ENCODE peak calls at places on chromosomes 2 and 18, in seven cellular contexts. One of them, this sample, is unnamed.

GRCh38 chr2:19219060-19219459 is 139.4 kb downstream of the OSR1 start:
- DNase-seq in uterus: no peak
- DNase-seq in A549: no peak
- DNase-seq in right lobe of liver: no peak
- DNase-seq in body of pancreas: no peak
- DNase-seq in esophagus squamous epithelium: no peak
- DNase-seq in K562: no peak
- DNase-seq in this sample: no peak

GRCh38 chr2:54640834-54641540 is 82.5 kb upstream of the EML6 start:
- DNase-seq in K562: no peak
- DNase-seq in body of pancreas: no peak
- DNase-seq in right lobe of liver: no peak
- DNase-seq in esophagus squamous epithelium: no peak
- DNase-seq in A549: no peak
- DNase-seq in uterus: no peak
- DNase-seq in this sample: no peak

GRCh38 chr2:11377915-11378649 is 33.6 kb upstream of the ROCK2 start:
- DNase-seq in K562: no peak
- DNase-seq in A549: no peak
- DNase-seq in body of pancreas: peak; percentile 33
- DNase-seq in esophagus squamous epithelium: no peak
- DNase-seq in right lobe of liver: no peak
- DNase-seq in uterus: peak; percentile 70
- DNase-seq in this sample: no peak

GRCh38 chr2:232894251-232894650 is 24.2 kb downstream of the SNORC start:
- DNase-seq in A549: no peak
- DNase-seq in right lobe of liver: no peak
- DNase-seq in K562: no peak
- DNase-seq in uterus: no peak
- DNase-seq in body of pancreas: no peak
- DNase-seq in esophagus squamous epithelium: no peak
- DNase-seq in this sample: no peak

GRCh38 chr2:174673405-174673804 is 75.8 kb upstream of the WIPF1 start:
- DNase-seq in esophagus squamous epithelium: no peak
- DNase-seq in body of pancreas: no peak
- DNase-seq in uterus: no peak
- DNase-seq in right lobe of liver: no peak
- DNase-seq in A549: no peak
- DNase-seq in K562: no peak
- DNase-seq in this sample: no peak

GRCh38 chr2:127678991-127679390 is 3.7 kb upstream of the LIMS2 start:
- DNase-seq in right lobe of liver: no peak
- DNase-seq in body of pancreas: no peak
- DNase-seq in K562: no peak
- DNase-seq in esophagus squamous epithelium: no peak
- DNase-seq in A549: no peak
- DNase-seq in uterus: no peak
- DNase-seq in this sample: no peak

GRCh38 chr2:203574824-203575223 is 39.7 kb upstream of the RAPH1 start:
- DNase-seq in A549: no peak
- DNase-seq in uterus: no peak
- DNase-seq in right lobe of liver: no peak
- DNase-seq in body of pancreas: no peak
- DNase-seq in K562: no peak
- DNase-seq in esophagus squamous epithelium: no peak
- DNase-seq in this sample: peak; percentile 38

GRCh38 chr2:100405403-100406119 is 11.9 kb downstream of the CHST10 start:
- DNase-seq in esophagus squamous epithelium: no peak
- DNase-seq in A549: no peak
- DNase-seq in right lobe of liver: no peak
- DNase-seq in uterus: no peak
- DNase-seq in K562: no peak
- DNase-seq in body of pancreas: no peak
- DNase-seq in this sample: no peak

GRCh38 chr2:232508246-232508645 is 11.9 kb upstream of the PRSS56 start:
- DNase-seq in A549: no peak
- DNase-seq in uterus: no peak
- DNase-seq in body of pancreas: no peak
- DNase-seq in K562: no peak
- DNase-seq in right lobe of liver: no peak
- DNase-seq in esophagus squamous epithelium: no peak
- DNase-seq in this sample: no peak

GRCh38 chr2:64613276-64613675 is 40.4 kb downstream of the SERTAD2 start:
- DNase-seq in K562: no peak
- DNase-seq in A549: no peak
- DNase-seq in uterus: no peak
- DNase-seq in esophagus squamous epithelium: no peak
- DNase-seq in body of pancreas: no peak
- DNase-seq in right lobe of liver: no peak
- DNase-seq in this sample: no peak

GRCh38 chr2:152453129-152453642 is 118.2 kb downstream of the FMNL2 start:
- DNase-seq in esophagus squamous epithelium: no peak
- DNase-seq in body of pancreas: no peak
- DNase-seq in right lobe of liver: no peak
- DNase-seq in uterus: no peak
- DNase-seq in K562: no peak
- DNase-seq in A549: no peak
- DNase-seq in this sample: no peak

GRCh38 chr18:74497778-74498177 is 1.6 kb downstream of the CNDP2 start:
- DNase-seq in A549: no peak
- DNase-seq in right lobe of liver: no peak
- DNase-seq in body of pancreas: no peak
- DNase-seq in K562: no peak
- DNase-seq in esophagus squamous epithelium: no peak
- DNase-seq in uterus: no peak
- DNase-seq in this sample: no peak

GRCh38 chr18:74496508-74497307 is 545 bp downstream of the CNDP2 start:
- DNase-seq in uterus: peak; percentile 57
- DNase-seq in right lobe of liver: no peak
- DNase-seq in K562: peak; percentile 57
- DNase-seq in esophagus squamous epithelium: no peak
- DNase-seq in body of pancreas: peak; percentile 68
- DNase-seq in A549: peak; percentile 51
- DNase-seq in this sample: peak; percentile 75

GRCh38 chr18:74497308-74497640 is 1.1 kb downstream of the CNDP2 start:
- DNase-seq in esophagus squamous epithelium: no peak
- DNase-seq in uterus: no peak
- DNase-seq in body of pancreas: no peak
- DNase-seq in A549: no peak
- DNase-seq in right lobe of liver: no peak
- DNase-seq in K562: no peak
- DNase-seq in this sample: no peak

GRCh38 chr18:74494514-74494913 is 1.6 kb upstream of the CNDP2 start:
- DNase-seq in K562: no peak
- DNase-seq in uterus: no peak
- DNase-seq in A549: no peak
- DNase-seq in right lobe of liver: no peak
- DNase-seq in body of pancreas: no peak
- DNase-seq in esophagus squamous epithelium: no peak
- DNase-seq in this sample: no peak

DNA sequence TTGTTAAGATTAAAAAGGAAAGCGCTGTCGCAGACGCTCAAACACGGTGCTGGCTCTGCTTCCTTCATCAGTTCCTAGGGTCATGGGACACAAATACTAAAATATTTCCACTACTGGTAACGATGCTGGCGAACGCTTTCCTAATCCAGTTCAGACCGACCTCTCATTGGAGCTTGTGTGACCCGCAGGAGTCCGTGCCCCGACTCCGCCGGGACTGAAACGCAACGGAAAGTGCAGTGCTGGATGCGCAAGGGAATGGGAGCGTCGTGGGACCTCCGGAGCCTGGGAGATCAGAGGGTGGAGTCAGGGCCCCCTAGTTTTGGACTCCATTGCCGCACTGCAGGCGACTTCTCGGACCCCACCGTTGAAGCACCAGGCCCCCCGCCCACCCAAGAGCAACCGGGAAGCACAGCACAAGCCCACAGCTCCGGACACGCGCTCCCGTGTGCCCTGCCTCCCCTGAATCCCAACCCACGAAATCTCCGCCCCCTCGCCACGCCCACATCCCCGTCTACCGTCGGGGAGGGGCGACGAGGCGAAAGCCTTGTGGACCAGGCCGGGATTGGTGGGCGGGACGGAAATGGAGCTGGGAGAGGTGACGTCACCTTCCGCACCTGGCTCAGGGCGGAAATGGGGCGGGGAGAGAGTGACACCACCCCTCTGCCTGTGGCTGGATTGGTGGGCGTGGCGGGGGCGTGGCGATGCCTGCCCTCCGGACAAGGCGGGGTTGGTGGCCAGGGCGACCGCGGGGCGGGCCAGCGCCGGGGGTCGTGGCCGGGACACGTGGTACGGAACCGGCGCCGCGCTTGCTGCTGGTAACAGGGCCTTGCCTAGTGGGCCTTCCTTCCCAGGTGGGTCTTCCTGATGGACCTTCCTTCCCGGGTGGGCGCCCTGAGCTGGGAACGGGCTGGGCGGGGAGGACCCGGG is at the start of gene CNDP2:
- DNase-seq in body of pancreas: peak; percentile 100
- DNase-seq in A549: peak; percentile 97
- DNase-seq in K562: peak; percentile 95
- DNase-seq in right lobe of liver: peak; percentile 100
- DNase-seq in esophagus squamous epithelium: peak; percentile 93
- DNase-seq in uterus: peak; percentile 100
- DNase-seq in this sample: peak; percentile 100
- TF ChIP-seq POLR2A in body of pancreas: peak; percentile 92
- TF ChIP-seq POLR2A in A549: peak; percentile 74
- TF ChIP-seq POLR2A in K562: peak; percentile 84
- TF ChIP-seq POLR2A in right lobe of liver: peak; percentile 93
- TF ChIP-seq POLR2A in esophagus squamous epithelium: no peak
- TF ChIP-seq POLR2A in uterus: peak; percentile 91
- TF ChIP-seq POLR2A in this sample: peak; percentile 93

DNA sequence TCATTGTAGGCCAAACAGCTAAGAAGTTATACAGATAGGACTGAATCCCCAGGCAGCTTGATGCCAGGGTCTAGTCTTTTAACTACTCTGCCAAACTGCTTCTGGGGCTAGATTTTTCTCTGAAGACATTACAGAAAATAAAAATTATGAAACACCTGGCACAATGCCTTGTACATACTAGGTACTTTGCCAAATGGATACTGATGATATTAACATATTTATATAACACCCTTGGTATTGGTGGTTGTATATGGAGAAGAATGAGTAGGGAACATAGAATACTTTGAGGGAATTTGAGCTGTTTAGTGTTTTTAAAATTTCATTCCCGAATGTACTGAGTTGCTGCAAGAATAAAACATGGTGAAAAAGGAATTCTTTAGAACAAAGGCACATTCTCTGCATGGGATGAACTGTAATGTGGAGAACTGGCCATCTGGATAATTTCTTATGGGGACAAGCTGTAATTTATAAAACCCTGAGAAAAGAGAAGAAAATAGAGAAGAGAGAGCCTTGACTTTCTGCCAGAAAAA is 210.9 kb upstream of the TMEM200C start:
- DNase-seq in A549: no peak
- DNase-seq in body of pancreas: no peak
- DNase-seq in uterus: no peak
- DNase-seq in right lobe of liver: no peak
- DNase-seq in K562: no peak
- DNase-seq in esophagus squamous epithelium: no peak
- DNase-seq in this sample: no peak
- TF ChIP-seq POLR2A in A549: no peak
- TF ChIP-seq POLR2A in body of pancreas: no peak
- TF ChIP-seq POLR2A in uterus: no peak
- TF ChIP-seq POLR2A in right lobe of liver: no peak
- TF ChIP-seq POLR2A in K562: no peak
- TF ChIP-seq POLR2A in esophagus squamous epithelium: no peak
- TF ChIP-seq POLR2A in this sample: no peak

DNA sequence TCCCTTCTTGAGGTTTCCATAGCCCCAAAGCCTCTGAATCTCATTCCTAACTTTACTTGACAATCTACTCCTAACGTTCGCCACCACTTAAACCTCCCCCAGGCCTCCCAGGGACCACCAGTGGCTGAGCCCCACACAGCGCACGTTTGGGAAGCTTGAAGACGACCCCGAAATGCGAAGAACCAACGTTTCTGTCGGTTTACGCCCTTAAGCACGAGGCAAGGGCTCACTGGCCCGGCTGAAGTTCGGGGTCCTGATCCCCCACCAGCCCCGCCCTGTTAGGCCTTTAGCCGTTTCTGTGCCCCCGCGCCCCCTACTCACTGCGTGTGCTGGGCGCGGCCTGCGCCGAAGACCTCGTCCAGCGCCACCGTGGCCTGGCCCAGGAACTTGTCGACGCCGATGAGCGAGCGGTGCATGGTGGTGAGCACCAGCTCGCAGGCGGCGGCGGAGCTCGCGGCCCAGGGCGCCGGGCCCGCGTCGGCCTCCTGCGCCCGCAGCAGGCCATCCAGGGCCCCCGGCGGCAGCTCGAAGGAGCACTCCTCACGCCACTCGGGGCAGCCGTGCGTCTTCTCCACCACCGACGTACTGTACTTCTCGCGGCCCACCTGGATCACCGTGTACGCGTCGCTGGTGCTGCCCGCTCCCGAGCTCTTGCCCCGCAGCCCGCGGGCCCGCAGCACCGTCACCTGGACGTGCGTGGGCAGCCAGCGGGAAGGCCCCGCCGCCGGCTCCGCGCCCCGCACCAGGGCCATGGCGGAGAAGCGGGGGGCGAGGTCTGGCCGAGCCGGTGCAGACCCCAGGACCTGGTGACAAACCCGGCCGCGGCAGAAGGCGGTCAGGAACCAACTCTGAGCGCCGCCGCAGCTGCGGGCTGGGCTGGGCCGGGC is 479 bp downstream of the RAB11FIP5 start:
- DNase-seq in uterus: peak; percentile 28
- DNase-seq in A549: peak; percentile 61
- DNase-seq in K562: peak; percentile 39
- DNase-seq in esophagus squamous epithelium: no peak
- DNase-seq in body of pancreas: peak; percentile 51
- DNase-seq in right lobe of liver: no peak
- DNase-seq in this sample: peak; percentile 37
- TF ChIP-seq POLR2A in uterus: peak; percentile 68
- TF ChIP-seq POLR2A in A549: no peak
- TF ChIP-seq POLR2A in K562: no peak
- TF ChIP-seq POLR2A in esophagus squamous epithelium: no peak
- TF ChIP-seq POLR2A in body of pancreas: peak; percentile 38
- TF ChIP-seq POLR2A in right lobe of liver: peak; percentile 49
- TF ChIP-seq POLR2A in this sample: no peak

GRCh38 chr2:196739031-196739430 is 60.5 kb downstream of the GTF3C3 start:
- DNase-seq in K562: no peak
- DNase-seq in right lobe of liver: no peak
- DNase-seq in esophagus squamous epithelium: no peak
- DNase-seq in body of pancreas: no peak
- DNase-seq in uterus: no peak
- DNase-seq in A549: no peak
- DNase-seq in this sample: no peak

GRCh38 chr2:196748123-196748522 is 51.4 kb downstream of the GTF3C3 start:
- DNase-seq in A549: no peak
- DNase-seq in esophagus squamous epithelium: no peak
- DNase-seq in K562: no peak
- DNase-seq in right lobe of liver: no peak
- DNase-seq in body of pancreas: no peak
- DNase-seq in uterus: no peak
- DNase-seq in this sample: no peak

GRCh38 chr2:196745711-196746110 is 53.8 kb downstream of the GTF3C3 start:
- DNase-seq in A549: no peak
- DNase-seq in body of pancreas: no peak
- DNase-seq in K562: no peak
- DNase-seq in uterus: no peak
- DNase-seq in esophagus squamous epithelium: no peak
- DNase-seq in right lobe of liver: no peak
- DNase-seq in this sample: no peak

GRCh38 chr2:196743165-196743564 is 56.3 kb downstream of the GTF3C3 start:
- DNase-seq in K562: no peak
- DNase-seq in A549: no peak
- DNase-seq in right lobe of liver: no peak
- DNase-seq in body of pancreas: no peak
- DNase-seq in esophagus squamous epithelium: no peak
- DNase-seq in uterus: no peak
- DNase-seq in this sample: no peak

GRCh38 chr2:196742685-196743084 is 56.8 kb downstream of the GTF3C3 start:
- DNase-seq in esophagus squamous epithelium: no peak
- DNase-seq in body of pancreas: no peak
- DNase-seq in uterus: no peak
- DNase-seq in right lobe of liver: no peak
- DNase-seq in K562: no peak
- DNase-seq in A549: no peak
- DNase-seq in this sample: no peak
- TF ChIP-seq POLR2A in esophagus squamous epithelium: no peak
- TF ChIP-seq POLR2A in body of pancreas: no peak
- TF ChIP-seq POLR2A in uterus: no peak
- TF ChIP-seq POLR2A in right lobe of liver: no peak
- TF ChIP-seq POLR2A in K562: no peak
- TF ChIP-seq POLR2A in A549: no peak
- TF ChIP-seq POLR2A in this sample: no peak